ENCODE peak calls at places on chromosomes 16 and 17, in six cellular contexts. One of them, this sample, is unnamed.

GRCh38 chr17:83186226-83186625 is 106.8 kb downstream of the METRNL start:
- DNase-seq in neural progenitor cell: peak
- DNase-seq in adrenal gland: no peak
- DNase-seq in heart right ventricle: no peak
- DNase-seq in left ventricle myocardium inferior: no peak
- DNase-seq in right lobe of liver: peak
- DNase-seq in this sample: no peak

GRCh38 chr17:42459983-42460300 is 1.3 kb downstream of the ATP6V0A1 start:
- DNase-seq in neural progenitor cell: peak
- DNase-seq in adrenal gland: no peak
- DNase-seq in heart right ventricle: no peak
- DNase-seq in left ventricle myocardium inferior: no peak
- DNase-seq in right lobe of liver: no peak
- DNase-seq in this sample: peak

GRCh38 chr17:74959826-74960738 is 12.5 kb downstream of the HID1 start:
- DNase-seq in neural progenitor cell: no peak
- DNase-seq in adrenal gland: no peak
- DNase-seq in heart right ventricle: no peak
- DNase-seq in left ventricle myocardium inferior: no peak
- DNase-seq in right lobe of liver: no peak
- DNase-seq in this sample: peak

GRCh38 chr16:81473066-81473488 is 28.5 kb downstream of the CMIP start:
- DNase-seq in neural progenitor cell: no peak
- DNase-seq in adrenal gland: peak
- DNase-seq in heart right ventricle: no peak
- DNase-seq in left ventricle myocardium inferior: peak
- DNase-seq in right lobe of liver: no peak
- DNase-seq in this sample: no peak

GRCh38 chr16:57938936-57939871 is 31.7 kb downstream of the CNGB1 start:
- DNase-seq in neural progenitor cell: no peak
- DNase-seq in adrenal gland: peak
- DNase-seq in heart right ventricle: peak
- DNase-seq in left ventricle myocardium inferior: peak
- DNase-seq in right lobe of liver: no peak
- DNase-seq in this sample: no peak

GRCh38 chr17:13784466-13784865 is 182.7 kb upstream of the HS3ST3A1 start:
- DNase-seq in neural progenitor cell: no peak
- DNase-seq in adrenal gland: no peak
- DNase-seq in heart right ventricle: no peak
- DNase-seq in left ventricle myocardium inferior: no peak
- DNase-seq in right lobe of liver: no peak
- DNase-seq in this sample: no peak

GRCh38 chr16:47965439-47965838 is 190.4 kb downstream of the ABCC12 start:
- DNase-seq in neural progenitor cell: peak
- DNase-seq in adrenal gland: no peak
- DNase-seq in heart right ventricle: no peak
- DNase-seq in left ventricle myocardium inferior: no peak
- DNase-seq in right lobe of liver: no peak
- DNase-seq in this sample: no peak

GRCh38 chr17:7834554-7834890 is 505 bp downstream of the KDM6B start:
- DNase-seq in neural progenitor cell: no peak
- DNase-seq in adrenal gland: peak
- DNase-seq in heart right ventricle: peak
- DNase-seq in left ventricle myocardium inferior: peak
- DNase-seq in right lobe of liver: peak
- DNase-seq in this sample: peak

GRCh38 chr17:29589524-29590260 is at the start of gene GIT1:
- DNase-seq in neural progenitor cell: peak
- DNase-seq in adrenal gland: peak
- DNase-seq in heart right ventricle: peak
- DNase-seq in left ventricle myocardium inferior: peak
- DNase-seq in right lobe of liver: peak
- DNase-seq in this sample: peak

GRCh38 chr17:68831170-68831569 is 124.0 kb downstream of the ABCA8 start:
- DNase-seq in neural progenitor cell: no peak
- DNase-seq in adrenal gland: no peak
- DNase-seq in heart right ventricle: no peak
- DNase-seq in left ventricle myocardium inferior: no peak
- DNase-seq in right lobe of liver: no peak
- DNase-seq in this sample: no peak

GRCh38 chr17:8436169-8436932 is 667 bp downstream of the NDEL1 start:
- DNase-seq in neural progenitor cell: peak
- DNase-seq in adrenal gland: peak
- DNase-seq in heart right ventricle: peak
- DNase-seq in left ventricle myocardium inferior: peak
- DNase-seq in right lobe of liver: peak
- DNase-seq in this sample: peak

GRCh38 chr17:50346313-50347086 is 574 bp downstream of the XYLT2 start:
- DNase-seq in neural progenitor cell: peak
- DNase-seq in adrenal gland: peak
- DNase-seq in heart right ventricle: peak
- DNase-seq in left ventricle myocardium inferior: peak
- DNase-seq in right lobe of liver: peak
- DNase-seq in this sample: peak

GRCh38 chr16:58265480-58266052 is 29.3 kb downstream of the PRSS54 start:
- DNase-seq in neural progenitor cell: no peak
- DNase-seq in adrenal gland: no peak
- DNase-seq in heart right ventricle: no peak
- DNase-seq in left ventricle myocardium inferior: no peak
- DNase-seq in right lobe of liver: no peak
- DNase-seq in this sample: no peak

DNA sequence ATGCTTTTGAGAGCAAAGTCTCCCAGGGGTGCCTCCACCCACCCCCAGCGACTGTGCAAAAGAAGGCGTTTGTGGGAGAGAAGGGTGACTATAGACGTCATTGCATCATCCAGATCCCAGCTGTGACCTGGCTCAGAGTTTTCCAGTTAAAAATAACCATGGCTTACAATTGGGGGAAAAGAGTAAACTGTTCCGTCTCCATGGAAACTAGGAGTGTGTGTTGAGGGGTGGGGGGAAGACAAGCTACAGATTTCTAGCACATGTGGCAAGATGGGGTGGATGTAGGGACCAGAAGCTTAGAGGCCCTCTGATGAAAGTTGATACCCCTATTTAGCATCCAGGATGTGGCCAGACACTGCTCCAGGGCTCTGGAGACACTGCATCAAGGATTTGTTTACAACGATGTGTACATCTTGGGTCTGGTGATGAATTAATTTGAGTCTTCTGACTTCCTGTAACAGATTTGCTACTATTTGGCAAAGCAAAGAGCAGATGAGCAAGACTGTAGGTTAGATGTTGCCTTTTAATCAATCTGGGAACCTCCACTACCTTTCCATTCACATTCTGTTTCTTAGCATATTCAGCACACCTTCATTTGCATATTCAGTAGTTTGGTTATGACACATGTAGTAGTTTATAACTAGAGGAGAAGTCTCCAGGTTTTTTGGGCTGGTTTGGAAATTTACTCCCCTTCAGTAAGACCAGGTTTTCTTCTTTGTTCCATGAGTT is 6.2 kb upstream of the DUSP14 start:
- DNase-seq in neural progenitor cell: no peak
- DNase-seq in adrenal gland: peak
- DNase-seq in heart right ventricle: no peak
- DNase-seq in left ventricle myocardium inferior: no peak
- DNase-seq in right lobe of liver: no peak
- DNase-seq in this sample: no peak
- H3K27ac ChIP-seq in neural progenitor cell: no peak
- H3K27ac ChIP-seq in adrenal gland: no peak
- H3K27ac ChIP-seq in heart right ventricle: no peak
- H3K27ac ChIP-seq in left ventricle myocardium inferior: no peak
- H3K27ac ChIP-seq in right lobe of liver: no peak
- H3K27ac ChIP-seq in this sample: peak

DNA sequence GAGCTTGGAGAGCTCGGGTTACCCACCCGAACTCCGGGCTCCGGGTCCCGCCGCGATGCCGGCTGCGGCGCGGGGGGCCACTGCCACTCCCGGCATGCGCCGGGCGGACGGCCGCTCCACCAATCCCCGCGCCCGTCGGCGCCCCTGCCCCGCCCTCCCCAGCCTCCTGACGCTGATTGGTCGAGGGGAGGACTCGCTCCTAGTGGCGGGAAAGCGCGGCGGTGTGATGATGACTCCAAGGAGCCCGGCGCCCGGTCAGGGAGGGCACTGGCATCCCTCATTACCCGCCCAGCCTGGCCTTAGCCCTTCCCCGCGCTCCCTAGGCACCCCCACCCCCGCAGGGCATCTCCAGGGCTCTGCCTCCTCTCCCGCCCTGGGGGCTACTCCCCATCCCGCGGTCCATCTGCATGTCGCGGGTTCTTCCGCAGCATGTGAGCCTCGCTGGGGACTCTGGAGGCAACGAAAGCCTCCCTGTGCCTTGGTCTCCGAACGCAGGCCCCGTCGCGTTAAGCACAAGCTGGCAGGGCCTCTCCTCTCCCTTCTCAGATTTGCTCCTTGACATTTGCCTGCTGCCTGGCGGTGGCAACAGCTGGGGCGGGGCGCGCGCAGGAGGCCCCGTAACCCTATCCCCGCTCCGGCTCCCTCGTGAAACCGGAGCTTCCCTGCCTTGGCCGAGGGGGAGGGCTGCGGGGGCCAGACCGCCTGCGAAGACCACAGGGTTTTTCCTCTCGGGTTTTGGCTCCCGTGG is 1.7 kb downstream of the ATP2A1 start:
- DNase-seq in neural progenitor cell: peak
- DNase-seq in adrenal gland: peak
- DNase-seq in heart right ventricle: peak
- DNase-seq in left ventricle myocardium inferior: peak
- DNase-seq in right lobe of liver: peak
- DNase-seq in this sample: peak
- TF ChIP-seq CTCF in neural progenitor cell: no peak
- TF ChIP-seq CTCF in adrenal gland: no peak
- TF ChIP-seq CTCF in heart right ventricle: no peak
- TF ChIP-seq CTCF in left ventricle myocardium inferior: peak
- TF ChIP-seq CTCF in right lobe of liver: peak
- TF ChIP-seq CTCF in this sample: no peak

GRCh38 chr16:11016993-11017392 is 72.6 kb downstream of the CLEC16A start:
- DNase-seq in neural progenitor cell: no peak
- DNase-seq in adrenal gland: peak
- DNase-seq in heart right ventricle: peak
- DNase-seq in left ventricle myocardium inferior: peak
- DNase-seq in right lobe of liver: no peak
- DNase-seq in this sample: peak

GRCh38 chr16:11015607-11016006 is 71.2 kb downstream of the CLEC16A start:
- DNase-seq in neural progenitor cell: no peak
- DNase-seq in adrenal gland: peak
- DNase-seq in heart right ventricle: no peak
- DNase-seq in left ventricle myocardium inferior: no peak
- DNase-seq in right lobe of liver: no peak
- DNase-seq in this sample: no peak

GRCh38 chr16:11020388-11020787 is 76.0 kb downstream of the CLEC16A start:
- DNase-seq in neural progenitor cell: no peak
- DNase-seq in adrenal gland: no peak
- DNase-seq in heart right ventricle: no peak
- DNase-seq in left ventricle myocardium inferior: no peak
- DNase-seq in right lobe of liver: no peak
- DNase-seq in this sample: no peak

GRCh38 chr16:11016524-11016988 is 72.2 kb downstream of the CLEC16A start:
- DNase-seq in neural progenitor cell: no peak
- DNase-seq in adrenal gland: no peak
- DNase-seq in heart right ventricle: no peak
- DNase-seq in left ventricle myocardium inferior: no peak
- DNase-seq in right lobe of liver: no peak
- DNase-seq in this sample: peak

GRCh38 chr16:11017499-11017898 is 73.1 kb downstream of the CLEC16A start:
- DNase-seq in neural progenitor cell: no peak
- DNase-seq in adrenal gland: no peak
- DNase-seq in heart right ventricle: no peak
- DNase-seq in left ventricle myocardium inferior: no peak
- DNase-seq in right lobe of liver: no peak
- DNase-seq in this sample: no peak
- H3K27ac ChIP-seq in neural progenitor cell: no peak
- H3K27ac ChIP-seq in adrenal gland: no peak
- H3K27ac ChIP-seq in heart right ventricle: no peak
- H3K27ac ChIP-seq in left ventricle myocardium inferior: peak
- H3K27ac ChIP-seq in right lobe of liver: no peak
- H3K27ac ChIP-seq in this sample: peak

GRCh38 chr16:30092373-30093010 is 768 bp upstream of the TBX6 start:
- DNase-seq in neural progenitor cell: peak
- DNase-seq in adrenal gland: peak
- DNase-seq in heart right ventricle: peak
- DNase-seq in left ventricle myocardium inferior: peak
- DNase-seq in right lobe of liver: peak
- DNase-seq in this sample: peak
- TF ChIP-seq CTCF in neural progenitor cell: peak
- TF ChIP-seq CTCF in adrenal gland: peak
- TF ChIP-seq CTCF in heart right ventricle: peak
- TF ChIP-seq CTCF in left ventricle myocardium inferior: peak
- TF ChIP-seq CTCF in right lobe of liver: peak
- TF ChIP-seq CTCF in this sample: peak

GRCh38 chr17:78493455-78494188 is 83.6 kb downstream of the DNAH17 start:
- DNase-seq in neural progenitor cell: no peak
- DNase-seq in adrenal gland: peak
- DNase-seq in heart right ventricle: no peak
- DNase-seq in left ventricle myocardium inferior: no peak
- DNase-seq in right lobe of liver: no peak
- DNase-seq in this sample: no peak

GRCh38 chr17:78490673-78491072 is 86.5 kb downstream of the DNAH17 start:
- DNase-seq in neural progenitor cell: no peak
- DNase-seq in adrenal gland: no peak
- DNase-seq in heart right ventricle: no peak
- DNase-seq in left ventricle myocardium inferior: no peak
- DNase-seq in right lobe of liver: no peak
- DNase-seq in this sample: no peak

GRCh38 chr17:78491236-78492115 is 85.7 kb downstream of the DNAH17 start:
- DNase-seq in neural progenitor cell: no peak
- DNase-seq in adrenal gland: no peak
- DNase-seq in heart right ventricle: no peak
- DNase-seq in left ventricle myocardium inferior: no peak
- DNase-seq in right lobe of liver: no peak
- DNase-seq in this sample: no peak

GRCh38 chr17:78490156-78490555 is 87.0 kb downstream of the DNAH17 start:
- DNase-seq in neural progenitor cell: no peak
- DNase-seq in adrenal gland: no peak
- DNase-seq in heart right ventricle: no peak
- DNase-seq in left ventricle myocardium inferior: no peak
- DNase-seq in right lobe of liver: no peak
- DNase-seq in this sample: no peak

DNA sequence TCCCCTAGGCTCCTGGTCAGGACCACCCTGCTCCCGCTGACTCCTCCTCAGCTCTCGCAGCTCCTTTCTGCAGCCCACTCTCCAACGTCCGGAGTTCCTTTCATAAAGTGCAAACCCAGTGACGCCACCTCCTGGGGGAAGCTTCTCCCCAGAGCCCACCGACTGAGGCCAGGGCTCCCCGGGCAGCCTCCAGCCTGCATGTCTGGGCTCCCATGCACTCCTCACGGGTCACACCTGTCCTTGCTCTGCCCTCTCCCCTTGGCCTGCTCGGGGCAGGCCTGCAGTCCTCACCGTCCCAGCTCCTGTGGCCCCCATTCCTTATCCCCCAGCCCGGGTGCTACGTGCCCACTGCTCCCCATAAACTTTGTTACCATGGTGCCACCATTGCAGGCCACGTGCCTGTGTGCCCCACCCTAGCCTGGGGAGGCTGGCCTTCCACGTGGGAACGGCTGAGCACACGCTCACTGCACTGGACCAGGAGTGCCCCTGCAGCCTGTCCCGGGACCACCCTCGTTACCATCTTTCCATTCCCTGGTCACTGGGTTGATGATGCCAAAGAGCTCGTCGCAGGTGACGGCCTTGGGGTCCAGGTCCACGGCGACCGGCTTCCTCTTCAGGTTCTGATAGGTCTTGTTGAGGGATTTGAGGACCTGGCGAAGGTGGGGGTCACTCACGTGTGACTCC is 84.9 kb downstream of the DNAH17 start:
- DNase-seq in neural progenitor cell: no peak
- DNase-seq in adrenal gland: no peak
- DNase-seq in heart right ventricle: no peak
- DNase-seq in left ventricle myocardium inferior: no peak
- DNase-seq in right lobe of liver: no peak
- DNase-seq in this sample: no peak
- H3K27ac ChIP-seq in neural progenitor cell: no peak
- H3K27ac ChIP-seq in adrenal gland: no peak
- H3K27ac ChIP-seq in heart right ventricle: no peak
- H3K27ac ChIP-seq in left ventricle myocardium inferior: no peak
- H3K27ac ChIP-seq in right lobe of liver: no peak
- H3K27ac ChIP-seq in this sample: no peak

This sample was measured in PC-9.